ENCODE peak calls at places on chromosomes 11 and 22, in eight cellular contexts. D, R, A, X, F, B, U and N are unnamed samples.

GRCh38 chr11:95925011-95925410 is 1.1 kb upstream of the MTMR2 start:
- DNase-seq in R (peak; percentile 80), U (peak; percentile 53), B (no peak), X (no peak), A (no peak), D (no peak), F (no peak), N (no peak)

GRCh38 chr11:2468363-2469240 is 23.8 kb downstream of the KCNQ1 start:
- DNase-seq in D (no peak), X (no peak), R (no peak), A (no peak), B (no peak), U (no peak), F (no peak), N (peak; percentile 81)

GRCh38 chr11:35714882-35715612 is 52.5 kb downstream of the TRIM44 start:
- DNase-seq in D (no peak), U (no peak), B (no peak), A (no peak), F (no peak), X (no peak), R (peak; percentile 32), N (no peak)

GRCh38 chr11:64859542-64860414 is 15.3 kb upstream of the CDC42BPG start:
- DNase-seq in X (no peak), B (peak; percentile 62), D (no peak), A (no peak), F (no peak), R (no peak), U (no peak), N (no peak)

GRCh38 chr11:76706667-76707066 is 36.1 kb upstream of the LRRC32 start:
- DNase-seq in B (no peak), U (no peak), F (no peak), X (no peak), D (no peak), A (no peak), R (peak; percentile 17), N (no peak)

GRCh38 chr11:74634537-74634936 is 42.2 kb downstream of the POLD3 start:
- DNase-seq in A (no peak), X (no peak), U (peak; percentile 80), R (peak; percentile 93), F (no peak), B (peak; percentile 14), D (no peak), N (no peak)

GRCh38 chr22:34781676-34782075 is 284.3 kb upstream of the ISX start:
- DNase-seq in F (no peak), R (no peak), D (no peak), A (no peak), X (no peak), U (no peak), B (no peak), N (no peak)

GRCh38 chr11:105315287-105315686 is 175.7 kb upstream of the CARD18 start:
- DNase-seq in B (no peak), U (peak; percentile 0), A (no peak), R (peak; percentile 8), F (no peak), X (no peak), D (no peak), N (no peak)

GRCh38 chr11:64810891-64811272 is 531 bp upstream of the MEN1 start:
- DNase-seq in D (peak; percentile 29), B (peak; percentile 31), R (no peak), A (no peak), U (no peak), X (no peak), F (no peak), N (no peak)

GRCh38 chr11:126702987-126703386 is 297.6 kb downstream of the KIRREL3 start:
- DNase-seq in U (no peak), F (no peak), B (no peak), R (no peak), X (no peak), A (no peak), D (no peak), N (no peak)

GRCh38 chr22:21816787-21817496 is 50.5 kb downstream of the MAPK1 start:
- DNase-seq in R (peak; percentile 90), U (peak; percentile 61), X (no peak), D (no peak), B (no peak), F (no peak), A (peak; percentile 67), N (no peak)

GRCh38 chr11:132177106-132177505 is 806.7 kb downstream of the NTM start:
- DNase-seq in B (no peak), U (no peak), R (peak; percentile 46), A (peak; percentile 27), F (no peak), X (no peak), D (no peak), N (no peak)

GRCh38 chr22:36563898-36564297 is 34.9 kb upstream of the EIF3D start:
- DNase-seq in B (no peak), R (no peak), F (no peak), X (no peak), U (no peak), A (no peak), D (no peak), N (no peak)

GRCh38 chr11:1087961-1088926 is 13.6 kb downstream of the MUC2 start:
- DNase-seq in D (no peak), X (peak; percentile 6), A (no peak), F (no peak), U (no peak), R (no peak), B (peak; percentile 60), N (no peak)

GRCh38 chr11:134404485-134405341 is 7.3 kb downstream of the B3GAT1 start:
- DNase-seq in F (no peak), D (no peak), B (no peak), R (no peak), A (no peak), X (no peak), U (no peak), N (no peak)

GRCh38 chr22:25014896-25015755 is 62.6 kb downstream of the KIAA1671 start:
- DNase-seq in R (no peak), B (no peak), A (no peak), U (no peak), F (no peak), X (no peak), D (no peak), N (no peak)
- H3K27ac ChIP-seq in R (no peak overlapping the region), B (peak overlapping the region; percentile 84), A (no peak overlapping the region), U (no peak overlapping the region), F (no peak overlapping the region), X (peak overlapping the region; percentile 74), D (no peak overlapping the region), N (no peak overlapping the region)

GRCh38 chr22:31954535-31955326 is 10.4 kb downstream of the YWHAH start:
- DNase-seq in U (no peak), B (no peak), F (no peak), R (no peak), D (peak; percentile 78), A (no peak), X (no peak), N (no peak)
- H3K27ac ChIP-seq in U (no peak overlapping the region), B (peak overlapping the region; percentile 26), F (no peak overlapping the region), R (no peak overlapping the region), D (peak overlapping the region; percentile 99), A (no peak overlapping the region), X (peak overlapping the region; percentile 79), N (peak overlapping the region; percentile 78)

GRCh38 chr11:68113986-68114385 is 7.2 kb downstream of the CHKA start:
- DNase-seq in D (no peak), B (no peak), A (peak; percentile 32), F (no peak), U (no peak), X (no peak), R (no peak), N (no peak)
- H3K27ac ChIP-seq in D (no peak overlapping the region), B (peak overlapping the region; percentile 54), A (no peak overlapping the region), F (peak overlapping the region; percentile 28), U (no peak overlapping the region), X (no peak overlapping the region), R (no peak overlapping the region), N (peak overlapping the region; percentile 74)

GRCh38 chr22:24994070-24994763 is 41.7 kb downstream of the KIAA1671 start:
- DNase-seq in D (no peak), X (no peak), F (no peak), A (no peak), B (peak; percentile 87), R (peak; percentile 97), U (peak; percentile 52), N (no peak)
- H3K27ac ChIP-seq in D (no peak overlapping the region), X (no peak overlapping the region), F (no peak overlapping the region), A (no peak overlapping the region), B (peak overlapping the region; percentile 80), R (peak overlapping the region; percentile 85), U (no peak overlapping the region), N (no peak overlapping the region)

GRCh38 chr11:120630100-120630499 is 118.6 kb downstream of the GRIK4 start:
- DNase-seq in X (no peak), U (no peak), R (no peak), D (no peak), A (no peak), B (no peak), F (no peak), N (no peak)
- H3K27ac ChIP-seq in X (no peak overlapping the region), U (no peak overlapping the region), R (no peak overlapping the region), D (no peak overlapping the region), A (no peak overlapping the region), B (no peak overlapping the region), F (no peak overlapping the region), N (no peak overlapping the region)

GRCh38 chr22:46149998-46150549 is at the start of gene PPARA:
- DNase-seq in A (peak; percentile 13), B (peak; percentile 96), D (peak; percentile 88), X (peak; percentile 95), F (peak; percentile 89), U (peak; percentile 51), R (peak; percentile 59), N (no peak)
- H3K27ac ChIP-seq in A (no peak within 1 kb of the TSS), B (peak within 1 kb of the TSS; percentile 91), D (peak within 1 kb of the TSS; percentile 99), X (peak within 1 kb of the TSS; percentile 92), F (peak within 1 kb of the TSS; percentile 94), U (peak within 1 kb of the TSS; percentile 71), R (peak within 1 kb of the TSS; percentile 23), N (peak within 1 kb of the TSS; percentile 94)

GRCh38 chr11:88433546-88434230 is 96.2 kb upstream of the CTSC start:
- DNase-seq in A (no peak), F (no peak), B (no peak), U (no peak), D (no peak), R (no peak), X (no peak), N (no peak)
- H3K27ac ChIP-seq in A (no peak overlapping the region), F (no peak overlapping the region), B (no peak overlapping the region), U (no peak overlapping the region), D (no peak overlapping the region), R (no peak overlapping the region), X (no peak overlapping the region), N (no peak overlapping the region)